ENCODE peak calls at places on chromosomes 3 and 15, in eight cellular contexts. W, R, Y, L, I, Z, F and B are unnamed samples.

GRCh38 chr15:67969892-67970291 is 84.2 kb upstream of the PIAS1 start:
- DNase-seq in W (no peak), F (no peak), Z (no peak), Y (no peak), I (no peak), R (no peak), L (no peak), B (no peak)

GRCh38 chr3:121800906-121801305 is 34.0 kb downstream of the IQCB1 start:
- DNase-seq in W (no peak), F (no peak), R (no peak), I (no peak), L (no peak), Z (no peak), Y (no peak), B (no peak)

GRCh38 chr3:41209646-41210045 is 10.3 kb downstream of the CTNNB1 start:
- DNase-seq in R (no peak), L (no peak), F (no peak), Z (no peak), W (no peak), I (no peak), Y (no peak), B (no peak)

GRCh38 chr15:76576526-76577279 is 240.1 kb downstream of the ISL2 start:
- DNase-seq in R (peak; percentile 64), F (no peak), Z (peak; percentile 90), Y (no peak), W (peak; percentile 87), I (no peak), L (no peak), B (no peak)

GRCh38 chr3:122076414-122077292 is 21.5 kb downstream of the CD86 start:
- DNase-seq in Z (no peak), F (no peak), Y (no peak), L (no peak), W (no peak), I (no peak), R (no peak), B (no peak)

GRCh38 chr3:189303584-189303983 is 131.8 kb downstream of the TPRG1 start:
- DNase-seq in L (no peak), I (peak; percentile 8), W (no peak), Y (no peak), R (no peak), Z (no peak), F (no peak), B (no peak)

GRCh38 chr15:58056015-58056414 is 9.5 kb downstream of the ALDH1A2 start:
- DNase-seq in R (no peak), Y (no peak), Z (no peak), I (peak; percentile 13), W (no peak), L (no peak), F (no peak), B (no peak)

GRCh38 chr15:76235186-76235826 is 76.0 kb downstream of the ETFA start:
- DNase-seq in Z (no peak), W (no peak), F (no peak), Y (peak; percentile 67), I (peak; percentile 39), R (no peak), L (peak; percentile 33), B (no peak)

GRCh38 chr15:91335702-91336101 is 235.6 kb downstream of the SV2B start:
- DNase-seq in I (no peak), F (no peak), W (no peak), Y (no peak), R (no peak), L (no peak), Z (no peak), B (no peak)

DNA sequence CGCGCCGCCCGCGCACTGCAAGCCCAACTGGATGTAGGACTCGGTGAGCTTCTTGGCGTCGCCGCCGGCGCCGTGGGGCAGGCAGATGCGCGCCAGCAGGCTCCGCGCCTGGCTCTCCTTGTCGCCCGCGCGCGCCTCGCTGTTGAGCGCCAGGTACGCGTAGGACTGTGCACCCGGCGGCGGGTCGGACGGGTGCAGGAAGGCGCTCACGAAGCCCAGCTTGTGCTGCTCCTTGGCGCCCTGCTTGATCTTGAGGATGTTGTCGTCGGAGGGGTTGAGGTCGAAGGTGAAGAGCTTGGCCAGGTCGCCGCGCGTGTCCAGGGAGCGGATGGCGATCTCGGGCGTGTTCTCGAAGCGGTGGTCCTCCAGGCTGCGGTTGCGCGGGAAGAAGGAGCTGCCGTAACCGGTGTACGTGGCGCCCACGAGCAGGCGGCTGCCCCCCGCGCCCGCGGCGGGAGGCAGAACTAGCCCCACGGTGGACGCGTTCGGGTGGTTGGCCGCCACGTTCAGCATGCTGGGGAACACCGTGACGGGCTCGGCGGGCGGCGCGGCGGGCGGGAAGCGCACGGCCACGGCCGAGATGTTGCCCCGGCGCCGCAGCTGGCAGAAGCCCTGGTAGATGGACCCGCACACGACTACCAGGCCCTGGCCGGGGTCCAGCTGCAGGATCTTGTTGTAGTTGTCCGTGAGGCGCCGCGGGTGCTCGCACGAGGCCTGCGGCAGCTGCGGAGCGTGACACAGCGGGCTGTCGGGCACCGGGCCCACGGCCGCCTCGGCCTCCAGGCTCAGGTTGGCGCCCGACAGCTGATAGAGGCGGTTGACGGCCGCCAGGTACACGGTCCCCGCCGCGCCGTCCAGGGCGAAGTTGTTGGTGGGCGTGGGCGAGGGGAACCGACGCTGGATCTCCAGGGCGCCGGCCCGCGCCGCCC is 619 bp downstream of the PLXND1 start:
- DNase-seq in Z (peak; percentile 50), W (no peak), R (peak; percentile 61), L (peak; percentile 54), I (peak; percentile 36), F (no peak), Y (no peak), B (no peak)
- TF ChIP-seq CTCF in Z (no peak), W (no peak), R (no peak), L (no peak), I (no peak), F (no peak), Y (no peak), B (no peak)

DNA sequence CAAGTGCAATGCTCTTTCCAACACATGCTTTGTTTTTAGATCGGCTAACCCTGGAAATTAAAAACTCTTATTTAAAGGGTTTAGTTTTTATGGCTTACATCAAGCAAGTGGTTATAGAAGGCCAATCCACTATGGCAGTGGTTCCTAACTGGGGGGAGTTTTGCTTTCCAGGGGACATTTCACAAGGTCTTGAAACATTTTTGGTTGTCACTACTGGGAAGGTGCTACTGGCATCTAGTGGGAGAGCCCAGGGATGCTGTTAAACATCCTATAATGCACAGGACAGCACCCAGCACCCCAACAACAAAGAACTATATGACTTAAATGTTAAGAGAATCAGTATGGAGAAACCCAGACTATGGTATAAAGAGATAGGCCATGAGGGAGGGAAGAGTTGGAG is 439.0 kb downstream of the NTRK3 start:
- DNase-seq in I (no peak), L (no peak), Y (no peak), W (no peak), Z (no peak), F (no peak), R (no peak), B (no peak)
- TF ChIP-seq CTCF in I (no peak), L (no peak), Y (no peak), W (no peak), Z (no peak), F (no peak), R (no peak), B (no peak)

DNA sequence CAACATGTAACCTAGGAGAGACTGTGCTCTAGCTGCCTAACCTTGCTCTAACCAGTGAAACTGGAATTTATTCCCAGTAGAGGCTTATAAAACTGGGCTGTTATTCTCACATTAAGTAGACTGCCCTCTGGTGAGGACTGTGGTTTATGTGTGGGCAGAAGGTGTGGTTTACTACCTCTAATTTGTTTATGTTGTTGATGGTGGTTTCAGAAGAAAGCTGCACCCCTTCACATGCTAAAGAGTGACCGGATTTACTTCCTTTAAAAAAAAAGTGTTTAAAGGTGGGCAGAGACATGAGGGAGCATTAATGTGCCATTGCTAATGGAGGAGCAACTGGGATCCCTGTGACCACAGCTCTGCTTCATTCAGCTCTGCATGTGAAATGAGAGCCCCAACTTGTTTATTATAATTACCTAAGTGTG is 273.2 kb downstream of the MECOM start:
- DNase-seq in Y (peak; percentile 32), F (no peak), L (no peak), W (no peak), Z (no peak), I (no peak), R (no peak), B (no peak)
- TF ChIP-seq CTCF in Y (peak; percentile 33), F (no peak), L (no peak), W (no peak), Z (no peak), I (no peak), R (no peak), B (peak; percentile 16)

GRCh38 chr3:71414189-71414924 is 169.2 kb downstream of the FOXP1 start:
- DNase-seq in R (no peak), F (no peak), L (no peak), W (no peak), Z (no peak), I (no peak), Y (no peak), B (no peak)

GRCh38 chr3:71413572-71413971 is 170.0 kb downstream of the FOXP1 start:
- DNase-seq in Y (no peak), F (no peak), R (no peak), Z (no peak), I (no peak), L (no peak), W (no peak), B (no peak)

GRCh38 chr3:71415708-71416108 is 167.8 kb downstream of the FOXP1 start:
- DNase-seq in I (no peak), R (no peak), L (no peak), Y (no peak), Z (no peak), W (no peak), F (no peak), B (no peak)

GRCh38 chr3:71419369-71419768 is 164.2 kb downstream of the FOXP1 start:
- DNase-seq in F (no peak), Z (no peak), L (no peak), I (no peak), R (no peak), Y (no peak), W (no peak), B (no peak)

DNA sequence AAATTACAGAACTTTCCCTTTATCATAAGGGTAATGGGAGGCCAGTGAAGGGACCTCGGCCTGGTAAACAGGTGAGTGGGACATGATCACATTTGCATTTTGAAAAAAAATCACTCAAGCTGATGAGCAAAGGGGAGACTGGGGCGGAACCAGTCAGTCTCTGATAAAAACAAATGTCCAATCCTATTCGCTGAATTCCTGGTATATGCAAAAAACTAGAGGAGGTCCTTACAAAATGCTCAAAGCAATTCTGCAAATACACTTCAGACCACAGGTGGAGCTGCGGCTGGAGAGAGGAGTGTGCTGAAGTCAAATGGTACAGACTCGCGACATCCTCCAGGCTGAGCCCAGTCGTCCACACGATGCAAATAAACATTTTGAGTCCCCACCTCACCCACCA is 166.7 kb downstream of the FOXP1 start:
- DNase-seq in Y (peak; percentile 79), F (peak; percentile 31), R (no peak), Z (no peak), I (no peak), L (peak; percentile 48), W (no peak), B (no peak)
- TF ChIP-seq CTCF in Y (peak; percentile 46), F (no peak), R (no peak), Z (no peak), I (no peak), L (peak; percentile 38), W (no peak), B (no peak)